ENCODE peak calls at places on chromosomes 5 and 9, in eight cellular contexts. C is T-helper 1 cell; W is CD4-positive, CD25-positive, alpha-beta regulatory T cell; B is NCI-H2081; T is tibial nerve; G is stimulated activated naive CD8-positive, alpha-beta T cell treated with anti-CD3 and anti-CD28 coated beads, Interleukin-15, Interleukin-2, amounts not matched to agents 100 U/mL and 50 U/mL, for 24 hours; D is Right ventricle myocardium inferior; O is iris pigment epithelial cell. A is an unnamed sample.

GRCh38 chr5:171093598-171093997 is 215.4 kb upstream of the TLX3 start:
- DNase-seq in W (no peak), D (no peak), T (no peak), B (no peak), G (no peak), C (no peak), O (peak), A (no peak)

GRCh38 chr9:127047971-127048370 is 74.5 kb downstream of the ANGPTL2 start:
- DNase-seq in C (no peak), D (no peak), O (no peak), G (no peak), B (no peak), T (no peak), W (no peak), A (no peak)

GRCh38 chr5:96260009-96260408 is 173.0 kb downstream of the PCSK1 start:
- DNase-seq in B (no peak), D (no peak), O (no peak), C (no peak), T (no peak), W (no peak), G (no peak), A (no peak)

GRCh38 chr5:135206862-135207261 is 172.8 kb upstream of the PITX1 start:
- DNase-seq in B (no peak), C (no peak), G (no peak), O (no peak), D (no peak), T (no peak), W (no peak), A (no peak)

GRCh38 chr5:167845952-167846351 is 445.5 kb upstream of the WWC1 start:
- DNase-seq in D (no peak), W (no peak), B (no peak), C (no peak), G (no peak), O (no peak), T (no peak), A (no peak)

GRCh38 chr9:126417007-126417406 is 90.4 kb downstream of the MVB12B start:
- DNase-seq in C (no peak), W (no peak), O (no peak), D (no peak), T (no peak), B (peak), G (no peak), A (no peak)

GRCh38 chr5:115465416-115465815 is 79.2 kb downstream of the FEM1C start:
- DNase-seq in C (no peak), T (no peak), W (no peak), B (no peak), O (no peak), G (no peak), D (no peak), A (no peak)

GRCh38 chr9:108813951-108814601 is 41.7 kb downstream of the ACTL7B start:
- DNase-seq in B (peak), O (peak), G (no peak), T (no peak), W (no peak), C (no peak), D (no peak), A (no peak)

A was measured in activated CD8-positive, alpha-beta T cell treated with anti-CD3 and anti-CD28 coated beads for 36 hours.